ENCODE peak calls at places on chromosomes 12 and 14, in five cellular contexts. One of them, this sample, is unnamed.

GRCh38 chr14:104239866-104240301 is 101.5 kb downstream of the KIF26A start:
- DNase-seq in BJ: no peak
- DNase-seq in thyroid gland: no peak
- DNase-seq in adrenal gland: no peak
- DNase-seq in heart right ventricle: no peak
- DNase-seq in this sample: no peak

GRCh38 chr14:65958664-65959562 is 527.3 kb upstream of the CCDC196 start:
- DNase-seq in adrenal gland: peak
- DNase-seq in BJ: no peak
- DNase-seq in heart right ventricle: no peak
- DNase-seq in thyroid gland: no peak
- DNase-seq in this sample: no peak

GRCh38 chr14:101808020-101808641 is 46.6 kb downstream of the PPP2R5C start:
- DNase-seq in BJ: no peak
- DNase-seq in heart right ventricle: no peak
- DNase-seq in adrenal gland: no peak
- DNase-seq in thyroid gland: no peak
- DNase-seq in this sample: no peak

GRCh38 chr12:103857164-103857563 is 16.1 kb upstream of the NT5DC3 start:
- DNase-seq in heart right ventricle: no peak
- DNase-seq in thyroid gland: no peak
- DNase-seq in BJ: no peak
- DNase-seq in adrenal gland: no peak
- DNase-seq in this sample: no peak

GRCh38 chr14:104116544-104117340 is 21.6 kb upstream of the KIF26A start:
- DNase-seq in heart right ventricle: no peak
- DNase-seq in adrenal gland: no peak
- DNase-seq in thyroid gland: peak
- DNase-seq in BJ: no peak
- DNase-seq in this sample: no peak

GRCh38 chr12:7021956-7022355 is 3.7 kb upstream of the LPCAT3 start:
- DNase-seq in heart right ventricle: no peak
- DNase-seq in thyroid gland: no peak
- DNase-seq in BJ: no peak
- DNase-seq in adrenal gland: no peak
- DNase-seq in this sample: no peak

GRCh38 chr12:106115450-106115849 is 23.3 kb downstream of the NUAK1 start:
- DNase-seq in thyroid gland: no peak
- DNase-seq in heart right ventricle: no peak
- DNase-seq in adrenal gland: no peak
- DNase-seq in BJ: no peak
- DNase-seq in this sample: no peak

GRCh38 chr12:93572712-93573551 is 457 bp downstream of the SOCS2 start:
- DNase-seq in thyroid gland: peak
- DNase-seq in adrenal gland: peak
- DNase-seq in BJ: no peak
- DNase-seq in heart right ventricle: peak
- DNase-seq in this sample: no peak

GRCh38 chr12:70553391-70553859 is 83.8 kb downstream of the PTPRB start:
- DNase-seq in BJ: no peak
- DNase-seq in heart right ventricle: peak
- DNase-seq in thyroid gland: no peak
- DNase-seq in adrenal gland: no peak
- DNase-seq in this sample: no peak

GRCh38 chr12:105025890-105026289 is 39.8 kb downstream of the NOPCHAP1 start:
- DNase-seq in heart right ventricle: peak
- DNase-seq in BJ: peak
- DNase-seq in adrenal gland: peak
- DNase-seq in thyroid gland: peak
- DNase-seq in this sample: peak

GRCh38 chr12:109475993-109476806 is 900 bp downstream of the KCTD10 start:
- DNase-seq in BJ: no peak
- DNase-seq in thyroid gland: peak
- DNase-seq in heart right ventricle: no peak
- DNase-seq in adrenal gland: no peak
- DNase-seq in this sample: no peak

GRCh38 chr12:122422769-122423257 is 344 bp upstream of the CLIP1 start:
- DNase-seq in adrenal gland: peak
- DNase-seq in thyroid gland: peak
- DNase-seq in heart right ventricle: peak
- DNase-seq in BJ: no peak
- DNase-seq in this sample: no peak

GRCh38 chr12:122420471-122421262 is 1.8 kb downstream of the CLIP1 start:
- DNase-seq in BJ: no peak
- DNase-seq in adrenal gland: no peak
- DNase-seq in heart right ventricle: no peak
- DNase-seq in thyroid gland: no peak
- DNase-seq in this sample: no peak

GRCh38 chr12:122421815-122422737 is at the start of gene CLIP1:
- DNase-seq in thyroid gland: peak
- DNase-seq in adrenal gland: peak
- DNase-seq in BJ: no peak
- DNase-seq in heart right ventricle: peak
- DNase-seq in this sample: no peak

GRCh38 chr12:122421263-122421814 is 1.1 kb downstream of the CLIP1 start:
- DNase-seq in adrenal gland: peak
- DNase-seq in BJ: no peak
- DNase-seq in thyroid gland: peak
- DNase-seq in heart right ventricle: peak
- DNase-seq in this sample: no peak

DNA sequence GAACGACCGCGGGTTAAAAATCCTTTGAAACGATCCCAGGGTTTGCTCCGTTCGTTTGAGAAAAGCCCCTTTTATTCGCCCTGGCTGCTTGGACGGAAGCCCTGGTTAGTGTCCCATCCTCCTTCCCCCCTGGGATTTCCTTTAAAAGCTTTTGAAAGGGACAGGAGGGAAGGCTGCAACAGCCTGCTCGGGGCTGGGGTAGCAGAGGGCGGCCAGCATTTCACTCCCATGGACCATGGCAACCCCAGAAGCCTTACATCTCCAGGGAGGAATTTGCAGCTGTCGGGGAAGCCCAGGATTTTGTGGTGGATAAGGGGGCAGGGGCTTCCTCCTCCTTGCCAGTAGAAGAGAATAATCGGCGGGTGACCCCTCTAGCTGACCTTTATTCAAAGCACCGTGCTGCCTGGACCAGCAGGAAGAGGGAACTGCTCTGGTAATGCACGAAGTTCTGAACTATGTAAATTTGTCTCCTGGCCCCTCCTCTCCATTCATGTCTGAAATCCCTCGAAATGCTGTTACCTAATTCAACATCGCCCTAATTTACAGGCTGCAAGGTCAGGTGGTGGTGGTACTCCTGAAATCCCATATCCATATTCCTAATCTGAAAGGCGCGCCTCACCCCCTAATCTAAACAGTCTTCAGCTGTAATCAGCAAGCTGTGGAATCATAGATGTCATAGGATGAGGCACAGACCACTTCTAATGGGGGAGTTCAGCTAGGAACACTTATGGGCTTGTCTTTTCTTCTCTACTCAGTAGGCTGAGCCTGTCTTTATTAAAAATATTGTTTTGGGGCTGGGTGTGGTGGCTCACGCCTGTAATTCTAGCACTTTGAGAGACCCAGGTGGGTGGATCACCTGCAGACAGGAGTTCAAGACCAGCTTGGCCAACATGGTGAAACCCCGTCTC is 1.0 kb upstream of the CLIP1 start:
- DNase-seq in thyroid gland: peak
- DNase-seq in adrenal gland: peak
- DNase-seq in heart right ventricle: peak
- DNase-seq in BJ: no peak
- DNase-seq in this sample: no peak
- H3K4me3 ChIP-seq in thyroid gland: peak
- H3K4me3 ChIP-seq in adrenal gland: peak
- H3K4me3 ChIP-seq in heart right ventricle: peak
- H3K4me3 ChIP-seq in BJ: peak
- H3K4me3 ChIP-seq in this sample: peak

GRCh38 chr14:99479903-99480855 is 480 bp downstream of the SETD3 start:
- DNase-seq in thyroid gland: peak
- DNase-seq in adrenal gland: peak
- DNase-seq in heart right ventricle: peak
- DNase-seq in BJ: peak
- DNase-seq in this sample: peak
- TF ChIP-seq CTCF in thyroid gland: no peak
- TF ChIP-seq CTCF in adrenal gland: no peak
- TF ChIP-seq CTCF in heart right ventricle: no peak
- TF ChIP-seq CTCF in BJ: peak
- TF ChIP-seq CTCF in this sample: peak

GRCh38 chr12:114407034-114407420 is 1.1 kb upstream of the TBX5 start:
- DNase-seq in BJ: no peak
- DNase-seq in adrenal gland: no peak
- DNase-seq in heart right ventricle: no peak
- DNase-seq in thyroid gland: no peak
- DNase-seq in this sample: no peak
- H3K4me3 ChIP-seq in BJ: peak
- H3K4me3 ChIP-seq in adrenal gland: no peak
- H3K4me3 ChIP-seq in heart right ventricle: no peak
- H3K4me3 ChIP-seq in thyroid gland: no peak
- H3K4me3 ChIP-seq in this sample: peak

GRCh38 chr14:106841701-106842100 is 1315.3 kb downstream of the TMEM121 start:
- DNase-seq in thyroid gland: no peak
- DNase-seq in BJ: no peak
- DNase-seq in heart right ventricle: no peak
- DNase-seq in adrenal gland: peak
- DNase-seq in this sample: no peak

GRCh38 chr14:106844608-106845285 is 1318.4 kb downstream of the TMEM121 start:
- DNase-seq in BJ: no peak
- DNase-seq in thyroid gland: peak
- DNase-seq in adrenal gland: peak
- DNase-seq in heart right ventricle: peak
- DNase-seq in this sample: no peak

GRCh38 chr14:106843376-106843775 is 1317.0 kb downstream of the TMEM121 start:
- DNase-seq in adrenal gland: no peak
- DNase-seq in heart right ventricle: no peak
- DNase-seq in BJ: no peak
- DNase-seq in thyroid gland: no peak
- DNase-seq in this sample: no peak

GRCh38 chr14:106843951-106844483 is 1317.6 kb downstream of the TMEM121 start:
- DNase-seq in heart right ventricle: peak
- DNase-seq in thyroid gland: no peak
- DNase-seq in BJ: no peak
- DNase-seq in adrenal gland: peak
- DNase-seq in this sample: no peak

GRCh38 chr14:106842687-106843086 is 1316.3 kb downstream of the TMEM121 start:
- DNase-seq in adrenal gland: peak
- DNase-seq in heart right ventricle: no peak
- DNase-seq in BJ: no peak
- DNase-seq in thyroid gland: no peak
- DNase-seq in this sample: no peak
- TF ChIP-seq CTCF in adrenal gland: no peak
- TF ChIP-seq CTCF in heart right ventricle: no peak
- TF ChIP-seq CTCF in BJ: no peak
- TF ChIP-seq CTCF in thyroid gland: no peak
- TF ChIP-seq CTCF in this sample: peak

DNA sequence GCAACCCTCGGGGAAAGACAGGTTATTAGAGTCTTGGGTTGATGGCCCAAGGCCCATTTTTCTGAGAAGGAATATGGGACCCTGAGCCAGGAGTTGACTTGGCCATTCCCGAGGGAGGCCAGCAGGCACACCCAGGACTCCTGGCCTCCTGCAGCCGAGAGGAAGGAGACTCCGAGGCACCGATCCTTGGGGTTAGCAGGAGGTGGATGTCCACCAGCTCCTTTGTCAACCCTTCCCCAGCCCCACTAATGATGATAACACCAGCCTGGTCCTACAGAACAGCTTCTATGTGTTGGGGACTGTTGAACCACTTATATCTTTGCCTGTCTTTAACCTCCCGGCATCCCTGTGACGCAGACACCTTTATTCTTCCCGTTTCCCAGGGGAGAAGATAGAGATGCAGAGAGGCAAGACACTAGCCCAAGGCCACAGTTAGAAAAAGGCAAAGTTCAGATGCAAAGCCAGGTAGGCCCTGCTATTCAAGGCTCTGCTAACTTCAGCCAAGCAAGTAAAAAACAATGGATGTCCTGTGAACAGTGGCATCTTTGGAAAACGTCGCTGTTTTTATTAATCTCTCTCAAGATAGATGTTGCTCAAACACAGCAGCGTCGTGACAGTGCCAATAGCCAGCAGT is 767.3 kb upstream of the TBX3 start:
- DNase-seq in adrenal gland: no peak
- DNase-seq in BJ: no peak
- DNase-seq in thyroid gland: no peak
- DNase-seq in heart right ventricle: peak
- DNase-seq in this sample: no peak
- H3K4me3 ChIP-seq in adrenal gland: no peak
- H3K4me3 ChIP-seq in BJ: peak
- H3K4me3 ChIP-seq in thyroid gland: no peak
- H3K4me3 ChIP-seq in heart right ventricle: peak
- H3K4me3 ChIP-seq in this sample: peak

GRCh38 chr12:92270501-92270900 is 124.9 kb upstream of the BTG1 start:
- DNase-seq in adrenal gland: no peak
- DNase-seq in BJ: no peak
- DNase-seq in heart right ventricle: no peak
- DNase-seq in thyroid gland: no peak
- DNase-seq in this sample: no peak
- TF ChIP-seq CTCF in adrenal gland: no peak
- TF ChIP-seq CTCF in BJ: no peak
- TF ChIP-seq CTCF in heart right ventricle: no peak
- TF ChIP-seq CTCF in thyroid gland: no peak
- TF ChIP-seq CTCF in this sample: no peak

DNA sequence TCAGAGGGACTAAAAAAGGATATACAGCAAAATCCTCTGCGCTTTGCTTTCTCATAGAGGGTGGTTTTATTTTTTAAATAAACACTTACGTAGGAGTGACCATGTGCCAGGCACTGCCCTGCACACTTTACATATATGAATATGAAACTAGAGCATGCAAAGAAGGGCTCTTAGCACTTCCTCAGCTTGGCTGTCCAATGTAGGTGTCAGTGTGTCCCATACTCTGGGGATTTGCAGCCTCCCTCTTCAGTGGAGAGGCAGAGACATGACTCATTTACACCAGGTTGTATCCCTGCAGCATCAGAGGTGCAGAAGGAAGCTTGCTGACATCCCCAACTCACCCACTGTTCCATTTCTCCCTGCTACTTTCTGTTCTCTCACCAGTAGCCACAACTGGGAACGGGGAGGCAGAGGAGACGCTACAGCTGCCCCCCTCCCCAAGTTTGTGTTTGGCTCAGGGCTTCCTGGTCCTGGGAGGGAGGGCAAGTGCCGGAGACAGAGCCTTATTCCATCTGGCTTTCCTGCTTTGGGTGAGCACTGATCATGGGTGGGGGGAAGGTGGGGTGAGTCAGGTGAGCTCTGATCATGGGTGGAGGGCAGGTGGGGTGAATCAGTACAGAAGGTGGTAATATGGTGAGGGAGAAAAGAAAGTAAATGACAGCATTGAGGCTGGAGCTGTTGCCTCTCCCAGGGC is 4.9 kb upstream of the KRT5 start:
- DNase-seq in thyroid gland: no peak
- DNase-seq in heart right ventricle: no peak
- DNase-seq in adrenal gland: no peak
- DNase-seq in BJ: no peak
- DNase-seq in this sample: no peak
- H3K4me3 ChIP-seq in thyroid gland: no peak
- H3K4me3 ChIP-seq in heart right ventricle: no peak
- H3K4me3 ChIP-seq in adrenal gland: no peak
- H3K4me3 ChIP-seq in BJ: no peak
- H3K4me3 ChIP-seq in this sample: no peak

GRCh38 chr14:93970589-93970966 is 5.8 kb downstream of the ASB2 start:
- DNase-seq in thyroid gland: peak
- DNase-seq in adrenal gland: peak
- DNase-seq in heart right ventricle: no peak
- DNase-seq in BJ: no peak
- DNase-seq in this sample: no peak
- TF ChIP-seq CTCF in thyroid gland: no peak
- TF ChIP-seq CTCF in adrenal gland: peak
- TF ChIP-seq CTCF in heart right ventricle: no peak
- TF ChIP-seq CTCF in BJ: peak
- TF ChIP-seq CTCF in this sample: peak